ENCODE peak calls at places on chromosomes 2 and 18, in four cellular contexts. One of them, this sample, is unnamed.

GRCh38 chr2:75521225-75521872 is 39.4 kb downstream of the EVA1A start:
- DNase-seq in NCI-H69: no peak
- DNase-seq in activated T-helper 1 cell treated with Interleukin-2 at 50 U/mL for 16 hours: no peak
- DNase-seq in hypothalamus: no peak
- DNase-seq in this sample: no peak

GRCh38 chr18:46250084-46250811 is 146.1 kb downstream of the HAUS1 start:
- DNase-seq in hypothalamus: no peak
- DNase-seq in NCI-H69: peak
- DNase-seq in activated T-helper 1 cell treated with Interleukin-2 at 50 U/mL for 16 hours: no peak
- DNase-seq in this sample: peak

GRCh38 chr2:12856934-12857660 is 140.4 kb downstream of the TRIB2 start:
- DNase-seq in hypothalamus: no peak
- DNase-seq in NCI-H69: no peak
- DNase-seq in activated T-helper 1 cell treated with Interleukin-2 at 50 U/mL for 16 hours: no peak
- DNase-seq in this sample: peak

GRCh38 chr2:65456074-65456473 is 23.7 kb upstream of the SPRED2 start:
- DNase-seq in activated T-helper 1 cell treated with Interleukin-2 at 50 U/mL for 16 hours: no peak
- DNase-seq in NCI-H69: no peak
- DNase-seq in hypothalamus: no peak
- DNase-seq in this sample: peak

GRCh38 chr2:96637385-96638143 is 548 bp downstream of the KANSL3 start:
- DNase-seq in activated T-helper 1 cell treated with Interleukin-2 at 50 U/mL for 16 hours: peak
- DNase-seq in hypothalamus: peak
- DNase-seq in NCI-H69: peak
- DNase-seq in this sample: peak

GRCh38 chr2:205650450-205650849 is 31.9 kb upstream of the NRP2 start:
- DNase-seq in hypothalamus: no peak
- DNase-seq in NCI-H69: peak
- DNase-seq in activated T-helper 1 cell treated with Interleukin-2 at 50 U/mL for 16 hours: no peak
- DNase-seq in this sample: no peak

GRCh38 chr2:111133603-111134002 is 12.9 kb downstream of the BCL2L11 start:
- DNase-seq in NCI-H69: no peak
- DNase-seq in activated T-helper 1 cell treated with Interleukin-2 at 50 U/mL for 16 hours: no peak
- DNase-seq in hypothalamus: no peak
- DNase-seq in this sample: no peak

GRCh38 chr2:77512521-77512920 is 9.7 kb downstream of the LRRTM4 start:
- DNase-seq in NCI-H69: no peak
- DNase-seq in hypothalamus: no peak
- DNase-seq in activated T-helper 1 cell treated with Interleukin-2 at 50 U/mL for 16 hours: no peak
- DNase-seq in this sample: peak

GRCh38 chr2:10436711-10437110 is 11.4 kb downstream of the ODC1 start:
- DNase-seq in activated T-helper 1 cell treated with Interleukin-2 at 50 U/mL for 16 hours: no peak
- DNase-seq in hypothalamus: no peak
- DNase-seq in NCI-H69: no peak
- DNase-seq in this sample: no peak

This sample was measured in ACHN.